ENCODE peak calls at places on chromosomes 5 and 9, in four cellular contexts. E is K562, A is HepG2, L is SK-N-SH. W is an unnamed sample.

GRCh38 chr5:8247074-8247473 is 378.1 kb downstream of the MTRR start:
- DNase-seq in A (no peak), E (no peak), L (no peak), W (no peak)

GRCh38 chr9:12972608-12973589 is 198.1 kb downstream of the LURAP1L start:
- DNase-seq in L (no peak), E (no peak), A (peak; percentile 27), W (no peak)

GRCh38 chr9:122128432-122129343 is 30.9 kb downstream of the NDUFA8 start:
- DNase-seq in L (no peak), E (no peak), A (no peak), W (no peak)

GRCh38 chr9:104682642-104683041 is 11.7 kb upstream of the OR13D1 start:
- DNase-seq in L (peak; percentile 25), E (peak; percentile 19), A (peak; percentile 57), W (peak; percentile 43)

GRCh38 chr5:92242170-92242569 is 859.1 kb upstream of the ARRDC3 start:
- DNase-seq in A (no peak), E (no peak), L (no peak), W (no peak)

GRCh38 chr5:35404701-35405100 is 174.4 kb upstream of the PRLR start:
- DNase-seq in A (no peak), L (no peak), E (no peak), W (no peak)

GRCh38 chr9:78021692-78022091 is 9.9 kb downstream of the GNAQ start:
- DNase-seq in L (no peak), A (no peak), E (peak; percentile 16), W (no peak)

GRCh38 chr5:155050384-155051019 is 36.9 kb downstream of the KIF4B start:
- DNase-seq in A (no peak), L (no peak), E (no peak), W (no peak)

GRCh38 chr5:58773744-58774441 is 191.0 kb downstream of the RAB3C start:
- DNase-seq in A (no peak), L (no peak), E (no peak), W (no peak)

GRCh38 chr5:131242728-131243255 is 21.1 kb upstream of the CDC42SE2 start:
- DNase-seq in L (no peak), A (no peak), E (no peak), W (no peak)

GRCh38 chr9:107739601-107740082 is 250.1 kb upstream of the KLF4 start:
- DNase-seq in A (no peak), E (no peak), L (no peak), W (no peak)

GRCh38 chr9:33923998-33924701 is 107.2 kb downstream of the UBE2R2 start:
- DNase-seq in A (no peak), E (no peak), L (no peak), W (no peak)

GRCh38 chr5:149537374-149537959 is 13.8 kb downstream of the CSNK1A1 start:
- DNase-seq in L (no peak), A (no peak), E (no peak), W (no peak)

GRCh38 chr5:119036101-119036762 is 34.7 kb upstream of the DMXL1 start:
- DNase-seq in L (no peak), E (peak; percentile 25), A (no peak), W (no peak)

GRCh38 chr5:145637396-145637795 is 197.7 kb downstream of the PRELID2 start:
- DNase-seq in L (no peak), E (no peak), A (no peak), W (no peak)

GRCh38 chr9:114093761-114094505 is 5.2 kb downstream of the KIF12 start:
- DNase-seq in L (no peak), A (no peak), E (no peak), W (no peak)

GRCh38 chr9:35904338-35904737 is 1.7 kb upstream of the HRCT1 start:
- DNase-seq in L (no peak), A (no peak), E (no peak), W (no peak)

GRCh38 chr9:35905912-35906679 is at the start of gene HRCT1:
- DNase-seq in A (peak; percentile 77), L (no peak), E (no peak), W (no peak)

GRCh38 chr9:35903049-35903448 is 3.0 kb upstream of the HRCT1 start:
- DNase-seq in L (peak; percentile 72), E (peak; percentile 55), A (peak; percentile 65), W (peak; percentile 55)

GRCh38 chr9:35906923-35907699 is 1.1 kb downstream of the HRCT1 start:
- DNase-seq in A (no peak), L (no peak), E (no peak), W (peak; percentile 22)

DNA sequence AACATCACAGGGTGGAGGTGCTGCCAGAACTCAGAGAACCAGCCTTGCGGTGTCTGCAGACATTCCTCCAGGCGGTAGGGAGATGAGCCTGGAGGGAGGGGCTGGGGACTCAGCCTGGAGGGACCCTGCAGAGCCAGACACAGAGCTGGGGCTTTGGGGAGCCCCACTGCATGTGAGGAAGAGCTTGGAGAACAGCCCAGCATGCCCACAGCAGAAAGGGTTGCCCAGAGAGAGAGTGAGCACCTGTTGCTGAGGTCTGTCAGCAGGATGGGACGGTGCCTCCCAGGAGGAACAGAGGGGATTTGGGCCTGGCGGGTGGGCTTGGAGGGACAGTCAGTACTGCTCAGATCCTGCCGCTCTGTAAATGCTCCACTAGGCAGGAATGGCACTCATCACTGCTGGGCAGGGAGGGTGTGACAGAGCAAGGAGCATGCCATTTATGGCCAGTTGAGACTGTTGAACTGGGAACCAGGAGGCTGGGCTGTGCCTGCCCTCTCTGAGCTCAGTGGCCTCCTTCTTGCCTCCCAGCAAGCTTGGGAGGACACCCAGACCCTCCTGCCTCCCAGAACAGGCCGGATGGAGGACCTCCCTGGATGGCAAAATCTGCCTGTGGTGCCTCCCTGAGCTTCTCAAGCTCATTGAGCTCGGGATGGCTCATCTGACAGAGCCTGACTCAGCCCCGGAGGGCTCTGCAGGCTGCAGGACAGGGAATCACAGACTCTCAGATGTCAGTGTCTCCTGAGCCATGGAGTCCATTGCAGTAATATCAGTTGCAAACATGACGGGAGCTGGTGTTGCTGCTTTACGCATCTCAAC is 828 bp upstream of the HRCT1 start:
- DNase-seq in A (no peak), L (no peak), E (no peak), W (no peak)
- TF ChIP-seq YY1 in A (no peak), L (no peak), E (no peak), W (no peak)

DNA sequence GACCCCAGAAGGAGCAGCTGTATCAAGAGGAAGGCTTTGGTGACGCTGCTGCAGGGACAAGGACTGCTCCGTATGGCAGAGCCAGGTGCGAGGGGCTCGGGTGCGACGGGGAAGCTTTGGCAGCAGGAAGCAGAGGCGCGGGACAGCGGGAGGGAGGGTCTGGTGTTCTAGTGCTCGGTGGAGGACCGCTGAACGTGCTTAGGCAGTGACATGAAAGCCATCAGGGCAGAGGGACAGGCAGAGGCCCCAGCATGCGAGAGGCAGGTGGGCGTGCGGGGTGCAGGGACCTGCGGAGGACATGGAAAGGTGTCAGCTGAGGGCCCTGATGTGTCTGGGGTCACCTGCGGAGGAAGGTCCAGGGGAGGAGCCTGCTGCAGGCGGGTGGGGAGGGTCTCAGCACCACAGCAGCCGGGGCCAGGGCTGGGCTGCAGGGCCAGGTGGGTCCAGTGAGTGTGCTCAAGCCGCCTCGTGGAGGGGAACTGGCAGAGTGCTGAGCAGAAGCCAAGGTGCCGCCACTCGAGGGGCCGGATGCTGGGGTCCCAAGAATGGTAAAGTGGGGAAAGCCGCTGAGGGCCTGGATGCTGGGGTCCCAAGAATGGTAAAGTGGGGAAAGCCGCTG is 18.6 kb upstream of the SLC9A3 start:
- DNase-seq in L (no peak), A (no peak), E (no peak), W (no peak)
- H3K9ac ChIP-seq in L (no peak overlapping the region), A (no peak overlapping the region), E (no peak overlapping the region), W (no peak overlapping the region)

GRCh38 chr5:143390258-143390657 is 13.2 kb downstream of the NR3C1 start:
- DNase-seq in A (no peak), E (no peak), L (no peak), W (no peak)
- H3K4me1 ChIP-seq in A (peaks cover 23% of the 10 kb centered on the region), E (no peaks in the 10 kb centered on the region), L (peaks cover 13% of the 10 kb centered on the region), W (no peaks in the 10 kb centered on the region)

GRCh38 chr5:15887072-15887471 is 292.5 kb downstream of the MARCHF11 start:
- DNase-seq in A (no peak), E (no peak), L (no peak), W (no peak)
- TF ChIP-seq YY1 in A (no peak), E (no peak), L (no peak), W (no peak)

DNA sequence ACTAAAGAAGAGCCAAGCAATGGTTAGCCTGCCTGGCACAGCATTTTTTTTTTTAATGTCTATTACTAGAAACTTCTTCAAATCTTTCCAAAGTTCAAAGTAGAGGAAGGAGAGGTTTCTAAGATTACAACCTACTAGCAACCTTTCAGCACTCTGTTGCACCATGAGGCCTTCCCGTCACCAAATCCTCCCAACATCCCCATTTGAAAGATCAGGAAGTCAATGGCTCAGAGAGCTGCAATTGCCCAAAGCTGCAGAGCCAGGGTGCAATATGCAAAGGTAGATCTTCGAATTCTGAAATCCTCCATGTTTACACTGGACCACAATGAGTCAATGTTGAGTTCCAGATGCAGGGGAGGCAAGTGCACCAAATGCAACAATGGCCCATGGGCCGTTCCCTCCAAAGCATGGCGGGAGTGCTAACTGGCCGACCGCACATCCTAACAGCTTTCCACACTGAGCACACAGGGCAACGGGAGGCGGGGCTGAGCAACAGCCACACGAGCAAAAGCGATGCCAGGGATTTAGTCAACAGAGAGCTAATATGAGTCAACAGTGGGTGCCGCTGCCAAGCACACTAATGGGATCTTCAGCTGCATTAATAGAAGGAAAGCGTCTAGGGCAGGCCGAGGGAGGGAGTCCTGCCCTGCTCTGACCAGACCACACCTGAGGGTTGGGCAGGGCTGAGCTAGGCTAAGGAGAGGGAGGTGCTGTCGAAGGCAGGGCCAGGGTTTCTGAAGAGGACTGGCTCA is 4.8 kb downstream of the EPB41L4B start:
- DNase-seq in E (no peak), A (peak; percentile 34), L (no peak), W (no peak)
- H3K9ac ChIP-seq in E (no peak overlapping the region), A (no peak overlapping the region), L (no peak overlapping the region), W (no peak overlapping the region)

DNA sequence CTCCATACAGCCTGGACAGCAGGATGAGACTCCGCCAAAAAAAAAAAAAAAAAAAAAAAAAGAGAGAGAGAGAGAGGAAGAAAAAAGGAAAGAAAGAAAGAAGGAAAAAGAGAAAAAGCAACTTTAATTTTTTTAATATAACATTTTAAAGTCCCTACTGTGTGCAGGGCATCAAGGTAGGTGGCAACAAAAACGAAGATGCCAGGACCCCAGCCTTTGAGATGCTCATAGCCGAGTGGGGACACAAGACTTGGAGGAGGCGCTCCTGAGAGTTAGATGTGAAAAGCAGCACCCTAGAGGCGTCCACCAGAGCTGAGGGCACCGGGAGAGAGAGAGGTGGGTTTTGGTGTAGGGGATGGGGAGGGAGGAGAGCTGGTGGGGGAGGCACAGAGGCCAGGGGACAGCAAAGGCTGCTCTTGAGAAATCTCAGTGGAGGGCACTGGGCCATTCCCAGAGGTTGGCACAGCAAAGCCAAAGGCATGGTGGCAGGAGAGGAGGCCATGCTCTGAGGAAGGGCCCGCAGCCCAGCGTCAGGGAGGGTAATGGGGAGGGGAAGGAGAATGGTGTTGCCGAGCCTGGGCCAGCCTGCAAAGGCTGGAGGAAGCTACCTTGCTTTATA is 135.7 kb downstream of the C9orf50 start:
- DNase-seq in A (no peak), L (no peak), E (no peak), W (no peak)
- H3K4me1 ChIP-seq in A (peaks cover 79% of the 10 kb centered on the region), L (peaks cover 73% of the 10 kb centered on the region), E (peaks cover 65% of the 10 kb centered on the region), W (peaks cover 38% of the 10 kb centered on the region)

DNA sequence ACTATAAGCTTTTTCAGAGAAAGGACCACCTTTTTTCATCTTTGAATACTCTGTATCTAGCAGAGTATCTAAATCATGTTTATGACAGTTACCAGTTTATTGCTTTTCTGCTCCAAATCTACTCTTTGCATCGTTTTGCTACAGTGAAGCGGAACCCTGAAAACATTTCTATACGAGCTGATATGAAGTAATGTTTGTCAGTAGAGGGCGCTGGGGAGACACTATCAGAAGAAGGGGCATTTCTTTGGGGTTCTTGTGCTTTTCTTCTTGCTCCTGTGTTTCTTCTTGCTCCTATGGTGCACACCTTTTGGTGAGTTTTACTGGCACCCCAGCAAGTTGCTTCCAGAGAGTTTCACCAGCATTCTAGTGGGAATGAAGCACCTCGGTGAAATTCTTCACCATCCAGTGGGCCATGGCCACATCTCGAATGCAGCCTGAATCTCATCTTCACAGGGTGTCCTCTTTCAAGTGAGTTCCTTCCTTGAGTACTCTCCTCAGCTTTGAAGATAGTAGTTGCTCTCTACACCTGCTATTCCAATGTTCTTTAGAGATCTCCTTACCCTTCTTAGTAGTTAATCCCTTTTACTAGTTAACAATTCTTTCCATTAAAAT is 98.4 kb downstream of the FGF1 start:
- DNase-seq in E (peak; percentile 38), A (peak; percentile 15), L (no peak), W (peak; percentile 33)
- TF ChIP-seq YY1 in E (no peak), A (no peak), L (no peak), W (no peak)